ENCODE peak calls at places on chromosomes 5 and 9, in ten cellular contexts. D is uterus; P is stimulated activated CD8-positive, alpha-beta memory T cell treated with anti-CD3 and anti-CD28 coated beads, Interleukin-15, amount 100 ng/mL, for 4 hours; U is lung microvascular endothelial cell; Y is NCI-H1048; R is mesendoderm; C is AG09309; W is cerebellum; H is left lobe of liver; K is colonic mucosa. A is an unnamed sample.

GRCh38 chr5:143400541-143401252 is 2.8 kb downstream of the NR3C1 start:
- DNase-seq in D (no peak), P (no peak), U (peak), Y (no peak), R (no peak), C (no peak), W (peak), H (no peak), K (no peak), A (no peak)

GRCh38 chr9:120891255-120891954 is 14.4 kb upstream of the PHF19 start:
- DNase-seq in D (no peak), P (no peak), U (peak), Y (no peak), R (no peak), C (no peak), W (no peak), H (no peak), K (no peak), A (no peak)

GRCh38 chr9:80086386-80086785 is 514.6 kb downstream of the TLE4 start:
- DNase-seq in D (no peak), P (no peak), U (no peak), Y (no peak), R (no peak), C (no peak), W (no peak), H (no peak), K (no peak), A (no peak)

GRCh38 chr9:82363236-82363635 is 374.7 kb downstream of the SPATA31D1 start:
- DNase-seq in D (no peak), P (no peak), U (no peak), Y (no peak), R (peak), C (no peak), W (no peak), H (no peak), K (no peak), A (no peak)

GRCh38 chr9:75909776-75910175 is 19.3 kb downstream of the PCSK5 start:
- DNase-seq in D (no peak), P (no peak), U (no peak), Y (no peak), R (no peak), C (no peak), W (no peak), H (no peak), K (no peak), A (no peak)

GRCh38 chr5:35047785-35048404 is at the start of gene AGXT2:
- DNase-seq in D (no peak), P (no peak), U (no peak), Y (no peak), R (no peak), C (no peak), W (no peak), H (peak), K (no peak), A (no peak)

GRCh38 chr9:136316896-136317676 is 10.3 kb upstream of the GPSM1 start:
- DNase-seq in D (no peak), P (no peak), U (no peak), Y (no peak), R (no peak), C (no peak), W (no peak), H (no peak), K (no peak), A (no peak)

GRCh38 chr5:133734916-133735315 is 122.6 kb upstream of the FSTL4 start:
- DNase-seq in D (no peak), P (no peak), U (no peak), Y (no peak), R (no peak), C (no peak), W (no peak), H (no peak), K (no peak), A (no peak)

GRCh38 chr5:54117957-54118356 is 192.4 kb downstream of the ARL15 start:
- DNase-seq in D (no peak), P (no peak), U (no peak), Y (no peak), R (no peak), C (no peak), W (no peak), H (no peak), K (no peak), A (no peak)

GRCh38 chr9:12798066-12798770 is 23.4 kb downstream of the LURAP1L start:
- DNase-seq in D (no peak), P (no peak), U (no peak), Y (no peak), R (no peak), C (no peak), W (peak), H (no peak), K (no peak), A (no peak)

GRCh38 chr5:129904667-129905466 is 602 bp downstream of the CHSY3 start:
- DNase-seq in D (peak), P (no peak), U (peak), Y (no peak), R (no peak), C (no peak), W (no peak), H (no peak), K (no peak), A (no peak)

A was measured in ascending aorta.